ENCODE peak calls at places on chromosomes 12 and 14, in four cellular contexts. R is GM23248, Y is fibroblast of lung, Q is MM.1S. J is an unnamed sample.

GRCh38 chr12:112401903-112402498 is 7.4 kb downstream of the RPL6 start:
- DNase-seq in R (no peak), Y (no peak), Q (no peak), J (no peak)

GRCh38 chr14:68816943-68817430 is 24.1 kb upstream of the ZFP36L1 start:
- DNase-seq in R (no peak), Y (no peak), Q (no peak), J (no peak)

GRCh38 chr12:997505-997904 is 6.5 kb downstream of the ERC1 start:
- DNase-seq in R (no peak), Y (no peak), Q (no peak), J (no peak)

GRCh38 chr12:86660000-86660399 is 403.8 kb upstream of the MGAT4C start:
- DNase-seq in R (no peak), Y (no peak), Q (no peak), J (no peak)

GRCh38 chr12:119544780-119545625 is 48.6 kb upstream of the TMEM233 start:
- DNase-seq in R (peak), Y (peak), Q (peak), J (peak)

GRCh38 chr12:3587402-3588013 is 96.5 kb downstream of the PRMT8 start:
- DNase-seq in R (no peak), Y (no peak), Q (no peak), J (no peak)

GRCh38 chr14:96676161-96676560 is 121.0 kb upstream of the VRK1 start:
- DNase-seq in R (peak), Y (no peak), Q (no peak), J (no peak)

GRCh38 chr12:74285773-74286172 is 251.9 kb upstream of the ATXN7L3B start:
- DNase-seq in R (no peak), Y (no peak), Q (no peak), J (no peak)

GRCh38 chr14:69153848-69154208 is 909 bp upstream of the DCAF5 start:
- DNase-seq in R (peak), Y (no peak), Q (no peak), J (peak)

GRCh38 chr12:92331383-92331782 is 185.7 kb upstream of the BTG1 start:
- DNase-seq in R (no peak), Y (no peak), Q (no peak), J (no peak)

GRCh38 chr14:76644875-76645518 is 116.3 kb upstream of the VASH1 start:
- DNase-seq in R (peak), Y (peak), Q (no peak), J (peak)

GRCh38 chr12:1093166-1093751 is 102.2 kb downstream of the ERC1 start:
- DNase-seq in R (peak), Y (peak), Q (peak), J (peak)

GRCh38 chr14:75299064-75299463 is 20.4 kb downstream of the FOS start:
- DNase-seq in R (peak), Y (peak), Q (no peak), J (peak)

GRCh38 chr12:4107436-4107878 is 166.1 kb upstream of the CCND2 start:
- DNase-seq in R (peak), Y (peak), Q (peak), J (peak)

GRCh38 chr12:43336962-43337555 is 214.9 kb downstream of the ADAMTS20 start:
- DNase-seq in R (peak), Y (peak), Q (peak), J (no peak)

GRCh38 chr12:39764944-39765560 is 145.4 kb upstream of the ABCD2 start:
- DNase-seq in R (peak), Y (peak), Q (peak), J (no peak)

GRCh38 chr12:84034891-84035290 is 877.7 kb downstream of the SLC6A15 start:
- DNase-seq in R (no peak), Y (peak), Q (no peak), J (no peak)

GRCh38 chr12:124626841-124627502 is 59.6 kb upstream of the NCOR2 start:
- DNase-seq in R (peak), Y (peak), Q (no peak), J (peak)

GRCh38 chr14:28785096-28785952 is 18.7 kb downstream of the FOXG1 start:
- DNase-seq in R (peak), Y (no peak), Q (no peak), J (peak)

GRCh38 chr12:93783827-93784226 is 106.7 kb downstream of the CRADD start:
- DNase-seq in R (peak), Y (no peak), Q (no peak), J (no peak)

GRCh38 chr12:12180575-12180974 is 86.3 kb downstream of the LRP6 start:
- DNase-seq in R (peak), Y (peak), Q (no peak), J (no peak)

GRCh38 chr12:12182926-12183325 is 83.9 kb downstream of the LRP6 start:
- DNase-seq in R (peak), Y (peak), Q (no peak), J (no peak)

GRCh38 chr12:12178545-12178944 is 88.3 kb downstream of the LRP6 start:
- DNase-seq in R (no peak), Y (no peak), Q (no peak), J (no peak)

GRCh38 chr12:12180136-12180535 is 86.7 kb downstream of the LRP6 start:
- DNase-seq in R (no peak), Y (no peak), Q (no peak), J (no peak)

DNA sequence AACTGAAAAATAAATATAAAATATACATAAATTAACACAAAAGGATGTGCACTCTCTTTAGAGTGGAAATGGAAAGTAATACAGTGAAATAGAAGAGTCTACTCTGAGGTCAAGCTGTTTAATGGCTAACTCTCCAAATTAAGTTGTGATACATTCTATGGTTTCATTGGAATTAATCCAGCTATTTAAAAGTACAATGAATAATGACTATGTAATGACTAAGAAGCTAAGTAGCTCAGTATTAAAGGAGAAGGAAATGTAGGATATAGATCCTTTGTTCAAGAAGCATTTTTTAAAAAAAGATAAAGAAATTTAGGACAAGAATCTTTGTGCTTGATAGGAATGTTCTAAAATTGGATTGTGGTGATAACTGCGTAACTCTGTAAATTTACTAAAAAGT is 85.3 kb downstream of the LRP6 start:
- DNase-seq in R (peak), Y (peak), Q (no peak), J (no peak)
- H3K27ac ChIP-seq in R (peak), Y (no peak), Q (no peak), J (no peak)

GRCh38 chr12:6607751-6608591 is 792 bp upstream of the CHD4 start:
- DNase-seq in R (peak), Y (peak), Q (peak), J (peak)
- H3K4me3 ChIP-seq in R (no peak), Y (no peak), Q (peak), J (no peak)

GRCh38 chr12:15716566-15716965 is 72.6 kb downstream of the EPS8 start:
- DNase-seq in R (no peak), Y (peak), Q (no peak), J (no peak)
- H3K27ac ChIP-seq in R (no peak), Y (no peak), Q (no peak), J (no peak)

GRCh38 chr12:116867523-116867922 is 13.7 kb downstream of the HRK start:
- DNase-seq in R (no peak), Y (no peak), Q (no peak), J (no peak)

GRCh38 chr12:116874324-116874995 is 6.8 kb downstream of the HRK start:
- DNase-seq in R (no peak), Y (no peak), Q (no peak), J (no peak)

GRCh38 chr12:116864371-116865160 is 16.7 kb downstream of the HRK start:
- DNase-seq in R (peak), Y (peak), Q (no peak), J (peak)

DNA sequence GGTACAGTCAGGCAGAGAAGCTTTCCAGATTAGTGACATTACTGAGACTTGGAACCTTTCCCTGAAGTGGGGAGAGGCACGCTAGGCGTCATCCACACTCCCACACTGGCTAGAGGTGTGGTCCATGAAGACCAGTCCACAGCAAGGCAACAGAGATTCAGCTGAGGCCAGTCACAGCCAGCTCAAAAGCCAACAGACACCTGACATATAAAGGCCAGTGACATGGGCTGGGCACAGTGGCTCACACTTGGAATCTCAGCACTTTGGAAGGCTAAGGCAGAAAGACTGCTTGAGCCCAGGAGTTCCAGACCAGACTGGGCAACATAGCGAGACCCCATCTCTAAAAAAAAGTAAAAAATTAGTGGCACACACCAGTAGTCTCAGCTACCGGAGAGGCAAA is 10.9 kb downstream of the HRK start:
- DNase-seq in R (no peak), Y (no peak), Q (no peak), J (peak)
- H3K4me3 ChIP-seq in R (no peak), Y (no peak), Q (no peak), J (no peak)

GRCh38 chr12:132443091-132443490 is 46.9 kb upstream of the FBRSL1 start:
- DNase-seq in R (no peak), Y (no peak), Q (no peak), J (no peak)
- H3K27ac ChIP-seq in R (no peak), Y (no peak), Q (no peak), J (no peak)

GRCh38 chr14:54877015-54877702 is 25.5 kb downstream of the GCH1 start:
- DNase-seq in R (no peak), Y (no peak), Q (no peak), J (no peak)

GRCh38 chr14:54881235-54881760 is 21.3 kb downstream of the GCH1 start:
- DNase-seq in R (peak), Y (peak), Q (peak), J (no peak)

GRCh38 chr14:54882521-54882920 is 20.1 kb downstream of the GCH1 start:
- DNase-seq in R (no peak), Y (no peak), Q (no peak), J (no peak)

GRCh38 chr14:54877703-54878021 is 25.0 kb downstream of the GCH1 start:
- DNase-seq in R (no peak), Y (no peak), Q (no peak), J (no peak)

DNA sequence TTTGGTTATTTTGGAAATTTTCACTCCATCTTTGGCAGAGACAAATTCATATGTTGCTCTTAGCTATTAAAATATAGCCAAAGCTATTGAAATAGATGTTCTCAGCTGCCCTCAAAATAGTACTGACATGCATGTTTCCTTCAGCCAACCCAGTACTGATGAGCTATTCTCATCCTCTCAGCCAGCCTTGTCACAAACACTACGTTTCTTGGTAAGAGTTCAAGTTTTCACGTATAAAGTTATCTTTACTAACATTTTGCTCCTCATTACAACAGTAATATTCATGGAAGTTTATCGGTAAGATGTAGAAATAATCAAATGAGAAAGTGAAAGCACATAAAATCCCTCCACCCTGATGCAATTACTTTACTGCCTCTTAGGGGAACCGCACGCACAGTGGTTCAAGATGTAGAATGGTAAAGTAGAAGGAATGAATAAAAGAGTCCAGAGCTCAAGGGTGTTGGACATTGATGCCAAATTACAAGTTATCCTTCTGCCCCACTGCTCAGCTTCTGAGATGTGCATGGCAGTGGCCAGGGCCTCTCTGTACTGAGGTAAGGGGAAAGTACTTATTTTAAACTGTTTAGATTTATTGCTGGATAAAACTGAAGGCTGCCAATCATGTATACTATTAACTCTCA is 20.7 kb downstream of the GCH1 start:
- DNase-seq in R (peak), Y (peak), Q (peak), J (no peak)
- H3K4me3 ChIP-seq in R (peak), Y (peak), Q (peak), J (peak)

DNA sequence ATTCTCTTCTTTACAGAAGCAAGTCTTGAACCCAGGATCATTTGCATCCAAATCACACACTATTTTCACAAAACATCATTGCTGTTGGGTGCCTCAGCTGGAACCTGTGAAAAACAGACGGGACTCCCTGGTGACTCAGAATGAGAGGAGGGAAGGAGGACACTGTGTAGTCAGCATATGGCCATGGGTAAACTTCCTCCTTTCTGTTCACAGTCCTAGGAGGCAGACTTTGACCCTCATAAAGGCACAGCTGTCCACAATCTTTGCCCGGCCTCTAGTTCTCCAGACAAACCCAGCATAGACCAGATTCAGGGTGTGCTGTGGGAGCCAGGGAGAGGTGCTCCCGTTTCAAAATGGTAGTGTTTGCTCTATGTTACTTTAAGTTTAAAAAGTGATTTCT is 62.0 kb downstream of the DYRK2 start:
- DNase-seq in R (peak), Y (peak), Q (no peak), J (no peak)
- H3K27ac ChIP-seq in R (no peak), Y (no peak), Q (no peak), J (no peak)

DNA sequence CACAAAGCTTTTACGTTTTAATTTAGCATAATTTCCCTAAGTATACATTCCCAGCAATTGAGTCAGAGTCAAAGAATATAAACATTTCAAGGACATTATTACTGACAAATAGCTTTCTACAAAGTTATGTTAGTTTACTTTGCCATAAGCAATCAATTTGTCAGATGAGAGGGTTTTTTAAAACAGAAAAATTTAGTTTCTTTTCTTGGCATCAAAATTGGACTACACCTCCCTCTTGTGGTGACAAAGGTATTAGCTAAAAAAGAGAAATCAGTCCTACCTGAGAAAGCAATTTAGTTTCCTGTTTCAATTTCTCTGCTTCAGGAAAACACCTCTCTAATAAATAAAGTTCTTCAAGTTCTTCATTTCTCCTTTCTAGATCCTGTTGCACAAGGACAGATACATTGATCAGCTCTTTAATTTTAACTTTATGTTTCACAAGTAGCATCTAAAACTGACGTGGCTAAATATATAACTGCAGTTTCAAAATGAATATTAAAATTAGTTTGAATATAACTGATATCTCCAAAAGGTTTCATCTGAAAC is 39.9 kb downstream of the DNAI7 start:
- DNase-seq in R (peak), Y (peak), Q (peak), J (no peak)
- H3K4me3 ChIP-seq in R (no peak), Y (no peak), Q (peak), J (no peak)